ENCODE peak calls at places on chromosomes 12 and 14, in ten cellular contexts. G is mammary epithelial cell, E is mucosa of descending colon, P is pancreas, H is fibroblast of pulmonary artery, B is choroid plexus epithelial cell, D is SK-N-SH, U is breast epithelium, V is suprapubic skin, K is heart left ventricle. J is an unnamed sample.

GRCh38 chr14:64715628-64716412 is 11.6 kb downstream of the PLEKHG3 start:
- DNase-seq in G (peak), E (peak), P (peak), H (no peak), B (peak), D (no peak), U (peak), V (peak), K (peak), J (no peak)

GRCh38 chr12:63816031-63816430 is 28.5 kb upstream of the SRGAP1 start:
- DNase-seq in G (no peak), E (no peak), P (no peak), H (no peak), B (no peak), D (no peak), U (no peak), V (no peak), K (no peak), J (no peak)

GRCh38 chr12:104480826-104481457 is 24.2 kb downstream of the CHST11 start:
- DNase-seq in G (peak), E (peak), P (no peak), H (peak), B (peak), D (no peak), U (no peak), V (no peak), K (peak), J (peak)

GRCh38 chr14:55077155-55077554 is 25.7 kb downstream of the MAPK1IP1L start:
- DNase-seq in G (peak), E (no peak), P (no peak), H (peak), B (peak), D (no peak), U (no peak), V (no peak), K (no peak), J (no peak)

GRCh38 chr14:84084056-84084590 is 1445.8 kb upstream of the FLRT2 start:
- DNase-seq in G (no peak), E (no peak), P (no peak), H (no peak), B (no peak), D (no peak), U (no peak), V (no peak), K (no peak), J (no peak)

GRCh38 chr14:39396448-39396847 is 35.8 kb downstream of the FBXO33 start:
- DNase-seq in G (peak), E (no peak), P (no peak), H (peak), B (peak), D (no peak), U (no peak), V (no peak), K (no peak), J (peak)

GRCh38 chr12:45415393-45415817 is 199.5 kb downstream of the ANO6 start:
- DNase-seq in G (peak), E (no peak), P (no peak), H (peak), B (peak), D (no peak), U (no peak), V (peak), K (no peak), J (peak)

GRCh38 chr12:67982165-67982563 is 7.1 kb upstream of the IFNG-AS1 start:
- DNase-seq in G (no peak), E (no peak), P (no peak), H (no peak), B (peak), D (peak), U (no peak), V (no peak), K (no peak), J (peak)

GRCh38 chr14:32073537-32074189 is 3.4 kb upstream of the ARHGAP5 start:
- DNase-seq in G (peak), E (no peak), P (no peak), H (peak), B (peak), D (peak), U (no peak), V (no peak), K (no peak), J (peak)

GRCh38 chr12:118337194-118337838 is 35.4 kb downstream of the TAOK3 start:
- DNase-seq in G (no peak), E (no peak), P (no peak), H (peak), B (peak), D (no peak), U (no peak), V (no peak), K (no peak), J (peak)

GRCh38 chr14:81458352-81458751 is 58.2 kb upstream of the STON2 start:
- DNase-seq in G (no peak), E (no peak), P (no peak), H (no peak), B (no peak), D (no peak), U (no peak), V (no peak), K (no peak), J (no peak)

GRCh38 chr14:36856095-36856878 is 194.6 kb downstream of the PAX9 start:
- DNase-seq in G (no peak), E (peak), P (no peak), H (no peak), B (no peak), D (no peak), U (no peak), V (no peak), K (no peak), J (no peak)

GRCh38 chr12:15505616-15506015 is 183.3 kb downstream of the PTPRO start:
- DNase-seq in G (no peak), E (no peak), P (no peak), H (no peak), B (no peak), D (no peak), U (no peak), V (no peak), K (no peak), J (no peak)

GRCh38 chr14:89466460-89466859 is 49.4 kb upstream of the FOXN3 start:
- DNase-seq in G (no peak), E (no peak), P (no peak), H (no peak), B (peak), D (no peak), U (no peak), V (no peak), K (no peak), J (no peak)

GRCh38 chr12:87991483-87991882 is 37.7 kb downstream of the C12orf50 start:
- DNase-seq in G (no peak), E (no peak), P (no peak), H (no peak), B (no peak), D (no peak), U (no peak), V (no peak), K (no peak), J (no peak)

GRCh38 chr12:49794811-49795653 is 33.2 kb downstream of the NCKAP5L start:
- DNase-seq in G (no peak), E (no peak), P (no peak), H (no peak), B (no peak), D (no peak), U (no peak), V (peak), K (no peak), J (no peak)

GRCh38 chr12:65675141-65675621 is 149.1 kb upstream of the HMGA2 start:
- DNase-seq in G (no peak), E (no peak), P (no peak), H (no peak), B (peak), D (no peak), U (no peak), V (no peak), K (no peak), J (peak)

GRCh38 chr12:61513499-61513898 is 746.7 kb upstream of the USP15 start:
- DNase-seq in G (no peak), E (no peak), P (no peak), H (no peak), B (no peak), D (no peak), U (no peak), V (no peak), K (no peak), J (no peak)

GRCh38 chr12:63499567-63499966 is 168.7 kb downstream of the DPY19L2 start:
- DNase-seq in G (no peak), E (no peak), P (no peak), H (no peak), B (no peak), D (no peak), U (no peak), V (no peak), K (no peak), J (no peak)

GRCh38 chr12:80551897-80552296 is 107.9 kb downstream of the PTPRQ start:
- DNase-seq in G (peak), E (no peak), P (no peak), H (peak), B (peak), D (no peak), U (no peak), V (no peak), K (no peak), J (peak)

GRCh38 chr12:100797786-100798580 is 3.4 kb downstream of the ANO4 start:
- DNase-seq in G (no peak), E (no peak), P (no peak), H (no peak), B (no peak), D (no peak), U (no peak), V (no peak), K (no peak), J (no peak)

GRCh38 chr12:96034631-96035282 is 630 bp downstream of the LTA4H start:
- DNase-seq in G (peak), E (peak), P (no peak), H (peak), B (peak), D (peak), U (no peak), V (no peak), K (peak), J (peak)

GRCh38 chr14:73740921-73741326 is 26.7 kb upstream of the PNMA1 start:
- DNase-seq in G (peak), E (peak), P (peak), H (peak), B (peak), D (peak), U (peak), V (peak), K (peak), J (peak)

GRCh38 chr12:103278329-103278728 is 217.4 kb downstream of the C12orf42 start:
- DNase-seq in G (no peak), E (no peak), P (no peak), H (no peak), B (no peak), D (no peak), U (no peak), V (no peak), K (peak), J (no peak)

GRCh38 chr12:92665496-92665895 is 37.3 kb upstream of the PLEKHG7 start:
- DNase-seq in G (no peak), E (no peak), P (no peak), H (no peak), B (no peak), D (no peak), U (no peak), V (no peak), K (no peak), J (no peak)

GRCh38 chr12:130083002-130083401 is 79.3 kb upstream of the FZD10 start:
- DNase-seq in G (peak), E (no peak), P (no peak), H (no peak), B (no peak), D (no peak), U (no peak), V (no peak), K (no peak), J (no peak)

GRCh38 chr12:132373967-132374820 is 44.8 kb upstream of the GALNT9 start:
- DNase-seq in G (no peak), E (peak), P (no peak), H (peak), B (peak), D (no peak), U (peak), V (peak), K (no peak), J (peak)

GRCh38 chr12:3795096-3795799 is 42.3 kb upstream of the CRACR2A start:
- DNase-seq in G (no peak), E (no peak), P (no peak), H (no peak), B (no peak), D (no peak), U (no peak), V (no peak), K (no peak), J (no peak)

GRCh38 chr12:131159660-131160059 is 206.0 kb downstream of the ADGRD1 start:
- DNase-seq in G (no peak), E (no peak), P (no peak), H (no peak), B (no peak), D (no peak), U (no peak), V (no peak), K (no peak), J (no peak)

GRCh38 chr14:89493877-89494634 is 77.0 kb upstream of the FOXN3 start:
- DNase-seq in G (no peak), E (no peak), P (no peak), H (no peak), B (no peak), D (peak), U (no peak), V (no peak), K (no peak), J (no peak)

GRCh38 chr12:13094349-13094748 is 9.1 kb downstream of the GSG1 start:
- DNase-seq in G (peak), E (no peak), P (no peak), H (peak), B (peak), D (no peak), U (no peak), V (no peak), K (no peak), J (peak)

GRCh38 chr14:23171251-23171975 is 12.0 kb downstream of the SLC7A8 start:
- DNase-seq in G (peak), E (no peak), P (no peak), H (no peak), B (no peak), D (no peak), U (no peak), V (no peak), K (no peak), J (peak)

GRCh38 chr14:99772371-99773283 is 20.6 kb upstream of the EML1 start:
- DNase-seq in G (no peak), E (no peak), P (no peak), H (no peak), B (no peak), D (no peak), U (no peak), V (no peak), K (no peak), J (no peak)

GRCh38 chr14:95500772-95501401 is 15.6 kb downstream of the SYNE3 start:
- DNase-seq in G (no peak), E (no peak), P (no peak), H (peak), B (peak), D (no peak), U (no peak), V (no peak), K (no peak), J (peak)

GRCh38 chr12:2011641-2012607 is 7.7 kb upstream of the DCP1B start:
- DNase-seq in G (no peak), E (no peak), P (no peak), H (no peak), B (no peak), D (no peak), U (no peak), V (no peak), K (no peak), J (peak)

GRCh38 chr12:10941916-10942607 is 3.0 kb upstream of the TAS2R14 start:
- DNase-seq in G (peak), E (no peak), P (no peak), H (no peak), B (peak), D (no peak), U (no peak), V (no peak), K (no peak), J (no peak)

DNA sequence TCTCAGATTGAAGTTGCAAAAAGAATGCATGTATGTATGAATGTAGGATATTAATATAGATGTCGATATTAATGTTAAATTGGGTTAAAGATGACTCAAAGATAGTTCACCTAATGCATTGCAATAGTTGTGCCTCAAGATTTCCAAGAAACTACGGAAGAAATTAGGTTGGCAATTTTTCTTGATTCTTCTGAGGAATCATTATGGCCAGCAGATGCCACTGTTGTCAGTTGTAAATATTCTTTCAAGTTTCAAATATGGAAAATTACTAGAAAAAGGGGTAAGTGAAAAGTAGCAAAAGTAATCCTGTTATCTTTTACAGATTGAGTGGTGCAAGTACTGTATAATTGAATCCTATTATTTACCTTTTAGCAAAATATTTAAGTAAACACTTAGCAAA is 202.1 kb downstream of the ADAMTS20 start:
- DNase-seq in G (no peak), E (no peak), P (no peak), H (peak), B (peak), D (no peak), U (no peak), V (no peak), K (no peak), J (peak)
- TF ChIP-seq CTCF in G (peak), E (no peak), P (no peak), H (peak), B (peak), D (peak), U (no peak), V (no peak), K (no peak), J (peak)

DNA sequence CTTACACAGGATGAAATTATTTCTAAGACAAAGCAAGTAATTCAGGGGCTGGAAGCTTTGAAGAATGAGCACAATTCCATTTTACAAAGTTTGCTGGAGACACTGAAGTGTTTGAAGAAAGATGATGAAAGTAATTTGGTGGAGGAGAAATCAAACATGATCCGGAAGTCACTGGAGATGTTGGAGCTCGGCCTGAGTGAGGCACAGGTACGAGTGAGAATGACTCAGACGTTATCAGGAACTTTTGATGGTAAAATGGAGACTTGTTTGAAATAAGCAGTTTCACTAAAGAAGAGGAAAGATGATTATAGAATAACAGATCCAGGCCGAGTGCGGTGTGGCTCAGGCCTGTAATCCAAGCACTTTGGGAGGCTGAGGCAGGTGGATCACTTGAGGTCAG is 25.6 kb downstream of the KLC1 start:
- DNase-seq in G (no peak), E (no peak), P (no peak), H (no peak), B (no peak), D (no peak), U (no peak), V (no peak), K (no peak), J (no peak)
- H3K4me3 ChIP-seq in G (no peak), E (no peak), P (no peak), H (no peak), B (no peak), D (no peak), U (no peak), V (no peak), K (no peak), J (no peak)

DNA sequence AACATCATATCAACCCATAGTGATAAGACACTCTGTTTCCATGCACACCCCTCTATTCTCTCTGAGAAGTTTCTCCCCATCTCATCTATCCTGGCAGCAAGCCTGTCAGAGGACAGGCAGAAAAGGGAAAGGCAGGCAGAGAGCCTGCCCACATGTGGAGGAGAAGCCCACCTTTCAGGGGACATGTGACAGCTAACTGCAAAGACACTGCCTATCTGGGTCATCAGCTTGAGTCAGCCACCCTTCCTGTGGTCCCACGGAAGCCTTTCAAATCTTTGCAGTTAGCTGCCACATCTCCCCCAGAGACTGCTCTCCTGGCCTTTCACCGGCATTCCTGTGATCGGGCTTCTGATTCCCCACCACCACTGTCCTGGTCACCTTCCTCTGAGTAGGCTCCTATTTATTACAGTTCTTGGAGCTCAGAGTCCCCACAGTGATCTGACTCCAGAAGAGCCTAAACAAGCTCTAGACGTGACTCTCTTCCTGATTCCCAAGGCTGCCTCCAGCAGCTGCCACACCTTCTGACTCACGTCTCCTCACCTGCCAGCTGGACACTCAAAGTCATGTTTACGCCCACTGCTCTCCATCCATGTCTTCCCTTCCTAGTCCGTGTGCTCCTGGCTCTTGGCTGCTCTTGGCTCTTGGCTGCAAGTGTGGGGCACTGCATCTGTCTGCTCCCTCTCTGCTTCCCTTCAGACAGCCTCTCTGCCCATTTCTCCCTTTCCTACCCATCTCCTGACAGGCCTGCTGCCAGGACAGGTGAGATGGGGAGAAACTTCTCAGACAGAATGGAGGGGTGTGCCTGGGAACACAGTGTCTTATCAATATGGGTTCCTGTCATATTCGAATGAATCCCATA is 7.5 kb upstream of the KRT1 start:
- DNase-seq in G (peak), E (no peak), P (no peak), H (no peak), B (no peak), D (no peak), U (peak), V (no peak), K (no peak), J (no peak)
- TF ChIP-seq CTCF in G (peak), E (no peak), P (no peak), H (no peak), B (no peak), D (no peak), U (no peak), V (no peak), K (no peak), J (no peak)

GRCh38 chr12:53955036-53955775 is 503 bp downstream of the HOXC12 start:
- DNase-seq in G (no peak), E (no peak), P (no peak), H (no peak), B (no peak), D (no peak), U (no peak), V (no peak), K (no peak), J (no peak)
- H3K4me3 ChIP-seq in G (no peak), E (no peak), P (no peak), H (no peak), B (no peak), D (no peak), U (no peak), V (peak), K (no peak), J (no peak)

J was measured in fibroblast of villous mesenchyme.